ENCODE peak calls at places on chromosomes 16 and 17, in ten cellular contexts. One of them, this sample, is unnamed.

GRCh38 chr17:43224146-43224705 is 4.2 kb downstream of the CCDC200 start:
- DNase-seq in right lobe of liver: no peak
- DNase-seq in lower leg skin: peak; percentile 65
- DNase-seq in AG04450: no peak
- DNase-seq in AG10803: no peak
- DNase-seq in A549: no peak
- DNase-seq in upper lobe of right lung: peak; percentile 48
- DNase-seq in keratinocyte: no peak
- DNase-seq in gastrocnemius medialis: no peak
- DNase-seq in BE2C: no peak
- DNase-seq in this sample: no peak

GRCh38 chr16:56625140-56625942 is at the start of gene MT1E:
- DNase-seq in upper lobe of right lung: peak; percentile 92
- DNase-seq in keratinocyte: no peak
- DNase-seq in BE2C: no peak
- DNase-seq in gastrocnemius medialis: peak; percentile 83
- DNase-seq in AG10803: peak; percentile 80
- DNase-seq in lower leg skin: peak; percentile 96
- DNase-seq in AG04450: no peak
- DNase-seq in A549: no peak
- DNase-seq in right lobe of liver: peak; percentile 80
- DNase-seq in this sample: no peak

GRCh38 chr16:20372696-20373095 is 20.2 kb upstream of the UMOD start:
- DNase-seq in keratinocyte: no peak
- DNase-seq in gastrocnemius medialis: no peak
- DNase-seq in BE2C: no peak
- DNase-seq in A549: no peak
- DNase-seq in upper lobe of right lung: no peak
- DNase-seq in lower leg skin: no peak
- DNase-seq in AG10803: no peak
- DNase-seq in right lobe of liver: no peak
- DNase-seq in AG04450: no peak
- DNase-seq in this sample: no peak

GRCh38 chr17:75970011-75970523 is 8.9 kb downstream of the ACOX1 start:
- DNase-seq in upper lobe of right lung: no peak
- DNase-seq in AG10803: peak; percentile 67
- DNase-seq in A549: no peak
- DNase-seq in BE2C: no peak
- DNase-seq in AG04450: no peak
- DNase-seq in keratinocyte: no peak
- DNase-seq in gastrocnemius medialis: no peak
- DNase-seq in lower leg skin: peak; percentile 58
- DNase-seq in right lobe of liver: no peak
- DNase-seq in this sample: peak; percentile 72

GRCh38 chr17:34556384-34556783 is 23.0 kb upstream of the TMEM132E start:
- DNase-seq in A549: no peak
- DNase-seq in AG04450: no peak
- DNase-seq in BE2C: no peak
- DNase-seq in lower leg skin: no peak
- DNase-seq in gastrocnemius medialis: no peak
- DNase-seq in keratinocyte: peak; percentile 1
- DNase-seq in upper lobe of right lung: no peak
- DNase-seq in right lobe of liver: no peak
- DNase-seq in AG10803: no peak
- DNase-seq in this sample: no peak

GRCh38 chr17:63946440-63947363 is 14.6 kb upstream of the CD79B start:
- DNase-seq in AG10803: peak; percentile 15
- DNase-seq in BE2C: peak; percentile 74
- DNase-seq in right lobe of liver: peak; percentile 55
- DNase-seq in upper lobe of right lung: no peak
- DNase-seq in A549: peak; percentile 84
- DNase-seq in AG04450: no peak
- DNase-seq in gastrocnemius medialis: no peak
- DNase-seq in keratinocyte: no peak
- DNase-seq in lower leg skin: no peak
- DNase-seq in this sample: no peak

GRCh38 chr17:38885044-38885727 is 15.3 kb downstream of the LASP1 start:
- DNase-seq in AG04450: no peak
- DNase-seq in upper lobe of right lung: no peak
- DNase-seq in BE2C: no peak
- DNase-seq in AG10803: no peak
- DNase-seq in keratinocyte: no peak
- DNase-seq in lower leg skin: no peak
- DNase-seq in A549: no peak
- DNase-seq in right lobe of liver: no peak
- DNase-seq in gastrocnemius medialis: no peak
- DNase-seq in this sample: no peak

GRCh38 chr16:83676056-83676455 is 131.7 kb upstream of the HSBP1 start:
- DNase-seq in BE2C: no peak
- DNase-seq in AG04450: no peak
- DNase-seq in lower leg skin: peak; percentile 58
- DNase-seq in gastrocnemius medialis: no peak
- DNase-seq in right lobe of liver: no peak
- DNase-seq in keratinocyte: no peak
- DNase-seq in A549: no peak
- DNase-seq in AG10803: no peak
- DNase-seq in upper lobe of right lung: no peak
- DNase-seq in this sample: no peak

GRCh38 chr17:3635474-3636153 is 436 bp downstream of the SHPK start:
- DNase-seq in keratinocyte: no peak
- DNase-seq in right lobe of liver: peak; percentile 63
- DNase-seq in AG10803: no peak
- DNase-seq in upper lobe of right lung: no peak
- DNase-seq in gastrocnemius medialis: no peak
- DNase-seq in A549: peak; percentile 37
- DNase-seq in lower leg skin: no peak
- DNase-seq in AG04450: no peak
- DNase-seq in BE2C: no peak
- DNase-seq in this sample: no peak

GRCh38 chr16:728131-728889 is 1.4 kb downstream of the HAGHL start:
- DNase-seq in lower leg skin: peak; percentile 93
- DNase-seq in right lobe of liver: peak; percentile 59
- DNase-seq in A549: peak; percentile 63
- DNase-seq in upper lobe of right lung: peak; percentile 88
- DNase-seq in gastrocnemius medialis: no peak
- DNase-seq in AG04450: no peak
- DNase-seq in AG10803: peak; percentile 72
- DNase-seq in BE2C: peak; percentile 96
- DNase-seq in keratinocyte: no peak
- DNase-seq in this sample: no peak

GRCh38 chr17:17206149-17206912 is at the start of gene PLD6:
- DNase-seq in A549: peak; percentile 72
- DNase-seq in BE2C: peak; percentile 93
- DNase-seq in gastrocnemius medialis: peak; percentile 85
- DNase-seq in AG04450: no peak
- DNase-seq in right lobe of liver: peak; percentile 82
- DNase-seq in lower leg skin: peak; percentile 97
- DNase-seq in keratinocyte: peak; percentile 26
- DNase-seq in upper lobe of right lung: peak; percentile 91
- DNase-seq in AG10803: peak; percentile 63
- DNase-seq in this sample: peak; percentile 32

GRCh38 chr16:89009343-89010209 is 32.6 kb upstream of the CBFA2T3 start:
- DNase-seq in AG10803: no peak
- DNase-seq in right lobe of liver: no peak
- DNase-seq in keratinocyte: no peak
- DNase-seq in BE2C: peak; percentile 3
- DNase-seq in upper lobe of right lung: peak; percentile 64
- DNase-seq in lower leg skin: no peak
- DNase-seq in gastrocnemius medialis: no peak
- DNase-seq in A549: no peak
- DNase-seq in AG04450: no peak
- DNase-seq in this sample: no peak

GRCh38 chr17:16817201-16817600 is 127.2 kb downstream of the CCDC144A start:
- DNase-seq in right lobe of liver: no peak
- DNase-seq in keratinocyte: no peak
- DNase-seq in AG04450: no peak
- DNase-seq in gastrocnemius medialis: no peak
- DNase-seq in BE2C: no peak
- DNase-seq in upper lobe of right lung: no peak
- DNase-seq in A549: no peak
- DNase-seq in lower leg skin: no peak
- DNase-seq in AG10803: no peak
- DNase-seq in this sample: no peak

GRCh38 chr17:30413109-30413508 is 34.4 kb downstream of the CPD start:
- DNase-seq in keratinocyte: peak; percentile 2
- DNase-seq in AG10803: no peak
- DNase-seq in gastrocnemius medialis: no peak
- DNase-seq in A549: no peak
- DNase-seq in right lobe of liver: no peak
- DNase-seq in lower leg skin: no peak
- DNase-seq in upper lobe of right lung: no peak
- DNase-seq in BE2C: no peak
- DNase-seq in AG04450: no peak
- DNase-seq in this sample: no peak

GRCh38 chr16:70250748-70251650 is 741 bp downstream of the EXOSC6 start:
- DNase-seq in upper lobe of right lung: peak; percentile 77
- DNase-seq in AG10803: peak; percentile 44
- DNase-seq in lower leg skin: peak; percentile 75
- DNase-seq in AG04450: no peak
- DNase-seq in A549: peak; percentile 50
- DNase-seq in gastrocnemius medialis: no peak
- DNase-seq in BE2C: peak; percentile 55
- DNase-seq in keratinocyte: no peak
- DNase-seq in right lobe of liver: peak; percentile 79
- DNase-seq in this sample: no peak

DNA sequence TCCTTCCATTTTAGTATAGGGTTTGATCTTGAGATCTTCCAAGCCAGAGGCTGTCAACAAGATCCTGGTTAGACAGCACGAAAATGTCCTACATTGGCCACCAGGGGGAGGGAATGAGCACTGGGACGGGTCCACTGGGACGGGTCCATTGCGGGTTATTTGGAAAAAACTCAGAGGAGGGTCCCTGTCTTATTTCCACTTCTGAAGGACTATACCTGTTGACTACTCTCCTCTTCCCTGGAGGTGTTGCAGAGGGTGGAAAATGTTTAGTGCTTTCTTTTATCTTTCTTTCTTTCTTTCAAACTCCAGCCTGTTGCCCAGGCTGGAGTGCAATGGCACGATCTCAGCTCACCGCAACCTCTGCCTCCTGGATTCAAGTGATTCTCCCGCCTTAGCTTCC is 2.5 kb downstream of the TTLL6 start:
- DNase-seq in A549: peak; percentile 97
- DNase-seq in upper lobe of right lung: peak; percentile 52
- DNase-seq in gastrocnemius medialis: peak; percentile 25
- DNase-seq in AG04450: no peak
- DNase-seq in BE2C: peak; percentile 72
- DNase-seq in AG10803: peak; percentile 17
- DNase-seq in right lobe of liver: peak; percentile 48
- DNase-seq in lower leg skin: no peak
- DNase-seq in keratinocyte: no peak
- DNase-seq in this sample: no peak
- TF ChIP-seq CTCF in A549: peak; percentile 78
- TF ChIP-seq CTCF in upper lobe of right lung: peak; percentile 82
- TF ChIP-seq CTCF in gastrocnemius medialis: peak; percentile 65
- TF ChIP-seq CTCF in AG04450: peak; percentile 81
- TF ChIP-seq CTCF in BE2C: peak; percentile 89
- TF ChIP-seq CTCF in AG10803: peak; percentile 85
- TF ChIP-seq CTCF in right lobe of liver: peak; percentile 87
- TF ChIP-seq CTCF in lower leg skin: peak; percentile 35
- TF ChIP-seq CTCF in keratinocyte: peak; percentile 88
- TF ChIP-seq CTCF in this sample: peak; percentile 83

GRCh38 chr16:1781758-1782407 is 488 bp downstream of the SPSB3 start:
- DNase-seq in AG04450: no peak
- DNase-seq in A549: peak; percentile 35
- DNase-seq in right lobe of liver: peak; percentile 44
- DNase-seq in keratinocyte: no peak
- DNase-seq in upper lobe of right lung: no peak
- DNase-seq in AG10803: no peak
- DNase-seq in gastrocnemius medialis: no peak
- DNase-seq in lower leg skin: no peak
- DNase-seq in BE2C: peak; percentile 34
- DNase-seq in this sample: no peak
- TF ChIP-seq CTCF in AG04450: peak; percentile 7
- TF ChIP-seq CTCF in A549: no peak
- TF ChIP-seq CTCF in right lobe of liver: no peak
- TF ChIP-seq CTCF in keratinocyte: peak; percentile 29
- TF ChIP-seq CTCF in upper lobe of right lung: no peak
- TF ChIP-seq CTCF in AG10803: peak; percentile 18
- TF ChIP-seq CTCF in gastrocnemius medialis: no peak
- TF ChIP-seq CTCF in lower leg skin: no peak
- TF ChIP-seq CTCF in BE2C: no peak
- TF ChIP-seq CTCF in this sample: no peak

GRCh38 chr17:42071810-42072209 is 21.4 kb upstream of the C17orf113 start:
- DNase-seq in lower leg skin: no peak
- DNase-seq in AG10803: no peak
- DNase-seq in A549: no peak
- DNase-seq in upper lobe of right lung: no peak
- DNase-seq in BE2C: no peak
- DNase-seq in keratinocyte: no peak
- DNase-seq in gastrocnemius medialis: no peak
- DNase-seq in right lobe of liver: no peak
- DNase-seq in AG04450: no peak
- DNase-seq in this sample: no peak

GRCh38 chr17:42075789-42076188 is 22.5 kb downstream of the ZNF385C start:
- DNase-seq in upper lobe of right lung: no peak
- DNase-seq in gastrocnemius medialis: no peak
- DNase-seq in BE2C: no peak
- DNase-seq in lower leg skin: no peak
- DNase-seq in AG10803: no peak
- DNase-seq in AG04450: no peak
- DNase-seq in right lobe of liver: no peak
- DNase-seq in A549: no peak
- DNase-seq in keratinocyte: no peak
- DNase-seq in this sample: no peak

GRCh38 chr17:42068979-42069378 is 18.6 kb upstream of the C17orf113 start:
- DNase-seq in AG04450: no peak
- DNase-seq in lower leg skin: no peak
- DNase-seq in AG10803: no peak
- DNase-seq in right lobe of liver: no peak
- DNase-seq in upper lobe of right lung: no peak
- DNase-seq in A549: no peak
- DNase-seq in BE2C: no peak
- DNase-seq in gastrocnemius medialis: no peak
- DNase-seq in keratinocyte: no peak
- DNase-seq in this sample: no peak

GRCh38 chr17:42076797-42077559 is 21.3 kb downstream of the ZNF385C start:
- DNase-seq in BE2C: no peak
- DNase-seq in keratinocyte: no peak
- DNase-seq in lower leg skin: no peak
- DNase-seq in right lobe of liver: no peak
- DNase-seq in AG10803: no peak
- DNase-seq in upper lobe of right lung: no peak
- DNase-seq in gastrocnemius medialis: no peak
- DNase-seq in A549: no peak
- DNase-seq in AG04450: no peak
- DNase-seq in this sample: no peak

GRCh38 chr17:42072323-42073187 is 22.2 kb upstream of the C17orf113 start:
- DNase-seq in AG04450: no peak
- DNase-seq in lower leg skin: no peak
- DNase-seq in AG10803: no peak
- DNase-seq in gastrocnemius medialis: no peak
- DNase-seq in A549: peak; percentile 33
- DNase-seq in BE2C: peak; percentile 44
- DNase-seq in upper lobe of right lung: peak; percentile 71
- DNase-seq in keratinocyte: no peak
- DNase-seq in right lobe of liver: peak; percentile 43
- DNase-seq in this sample: no peak
- TF ChIP-seq CTCF in AG04450: no peak
- TF ChIP-seq CTCF in lower leg skin: no peak
- TF ChIP-seq CTCF in AG10803: no peak
- TF ChIP-seq CTCF in gastrocnemius medialis: no peak
- TF ChIP-seq CTCF in A549: no peak
- TF ChIP-seq CTCF in BE2C: peak; percentile 22
- TF ChIP-seq CTCF in upper lobe of right lung: peak; percentile 9
- TF ChIP-seq CTCF in keratinocyte: no peak
- TF ChIP-seq CTCF in right lobe of liver: no peak
- TF ChIP-seq CTCF in this sample: no peak

GRCh38 chr17:19769946-19770652 is 22.0 kb upstream of the ALDH3A1 start:
- DNase-seq in keratinocyte: no peak
- DNase-seq in gastrocnemius medialis: no peak
- DNase-seq in AG04450: peak; percentile 10
- DNase-seq in BE2C: no peak
- DNase-seq in upper lobe of right lung: no peak
- DNase-seq in lower leg skin: no peak
- DNase-seq in AG10803: peak; percentile 81
- DNase-seq in right lobe of liver: no peak
- DNase-seq in A549: no peak
- DNase-seq in this sample: peak; percentile 52
- TF ChIP-seq CTCF in keratinocyte: no peak
- TF ChIP-seq CTCF in gastrocnemius medialis: no peak
- TF ChIP-seq CTCF in AG04450: no peak
- TF ChIP-seq CTCF in BE2C: no peak
- TF ChIP-seq CTCF in upper lobe of right lung: no peak
- TF ChIP-seq CTCF in lower leg skin: no peak
- TF ChIP-seq CTCF in AG10803: no peak
- TF ChIP-seq CTCF in right lobe of liver: no peak
- TF ChIP-seq CTCF in A549: no peak
- TF ChIP-seq CTCF in this sample: no peak